ENCODE peak calls at places on chromosomes 2 and 18, in four cellular contexts. One of them, this sample, is unnamed.

GRCh38 chr2:227509086-227509485 is 37.1 kb downstream of the AGFG1 start:
- DNase-seq in HTR-8/SVneo: no peak
- DNase-seq in neural crest cell: no peak
- DNase-seq in iris pigment epithelial cell: no peak
- DNase-seq in this sample: no peak

GRCh38 chr2:238811293-238811692 is 36.6 kb upstream of the TWIST2 start:
- DNase-seq in HTR-8/SVneo: no peak
- DNase-seq in neural crest cell: no peak
- DNase-seq in iris pigment epithelial cell: no peak
- DNase-seq in this sample: no peak

GRCh38 chr2:109127556-109127955 is 1.4 kb upstream of the SH3RF3 start:
- DNase-seq in HTR-8/SVneo: no peak
- DNase-seq in neural crest cell: no peak
- DNase-seq in iris pigment epithelial cell: no peak
- DNase-seq in this sample: no peak

GRCh38 chr2:236979664-236980063 is 106.0 kb upstream of the COPS8 start:
- DNase-seq in HTR-8/SVneo: no peak
- DNase-seq in neural crest cell: no peak
- DNase-seq in iris pigment epithelial cell: no peak
- DNase-seq in this sample: no peak

GRCh38 chr2:181876614-181877063 is 14.9 kb upstream of the ITPRID2 start:
- DNase-seq in HTR-8/SVneo: peak
- DNase-seq in neural crest cell: no peak
- DNase-seq in iris pigment epithelial cell: peak
- DNase-seq in this sample: no peak

GRCh38 chr2:161085041-161085598 is 75.1 kb upstream of the TANK start:
- DNase-seq in HTR-8/SVneo: no peak
- DNase-seq in neural crest cell: no peak
- DNase-seq in iris pigment epithelial cell: no peak
- DNase-seq in this sample: no peak

GRCh38 chr2:95326433-95327140 is 29.4 kb downstream of the KCNIP3 start:
- DNase-seq in HTR-8/SVneo: no peak
- DNase-seq in neural crest cell: no peak
- DNase-seq in iris pigment epithelial cell: no peak
- DNase-seq in this sample: no peak

GRCh38 chr2:37871453-37872191 is 53.5 kb upstream of the RMDN2 start:
- DNase-seq in HTR-8/SVneo: no peak
- DNase-seq in neural crest cell: no peak
- DNase-seq in iris pigment epithelial cell: peak
- DNase-seq in this sample: no peak

GRCh38 chr18:398866-399637 is 101.4 kb downstream of the COLEC12 start:
- DNase-seq in HTR-8/SVneo: no peak
- DNase-seq in neural crest cell: no peak
- DNase-seq in iris pigment epithelial cell: no peak
- DNase-seq in this sample: no peak

GRCh38 chr2:233422649-233423435 is 68.5 kb downstream of the DGKD start:
- DNase-seq in HTR-8/SVneo: no peak
- DNase-seq in neural crest cell: no peak
- DNase-seq in iris pigment epithelial cell: no peak
- DNase-seq in this sample: no peak

GRCh38 chr2:240443891-240444301 is 8.4 kb downstream of the GPC1 start:
- DNase-seq in HTR-8/SVneo: no peak
- DNase-seq in neural crest cell: no peak
- DNase-seq in iris pigment epithelial cell: peak
- DNase-seq in this sample: no peak

GRCh38 chr2:237260032-237260431 is 153.9 kb downstream of the COL6A3 start:
- DNase-seq in HTR-8/SVneo: no peak
- DNase-seq in neural crest cell: no peak
- DNase-seq in iris pigment epithelial cell: no peak
- DNase-seq in this sample: no peak

GRCh38 chr2:67626656-67627055 is 229.5 kb downstream of the ETAA1 start:
- DNase-seq in HTR-8/SVneo: peak
- DNase-seq in neural crest cell: no peak
- DNase-seq in iris pigment epithelial cell: peak
- DNase-seq in this sample: no peak

GRCh38 chr2:8821276-8822217 is 15.9 kb downstream of the KIDINS220 start:
- DNase-seq in HTR-8/SVneo: no peak
- DNase-seq in neural crest cell: no peak
- DNase-seq in iris pigment epithelial cell: peak
- DNase-seq in this sample: no peak

GRCh38 chr2:664063-664462 is 13.1 kb downstream of the TMEM18 start:
- DNase-seq in HTR-8/SVneo: no peak
- DNase-seq in neural crest cell: no peak
- DNase-seq in iris pigment epithelial cell: no peak
- DNase-seq in this sample: no peak

GRCh38 chr2:29239209-29239960 is 124.2 kb downstream of the CLIP4 start:
- DNase-seq in HTR-8/SVneo: no peak
- DNase-seq in neural crest cell: no peak
- DNase-seq in iris pigment epithelial cell: no peak
- DNase-seq in this sample: peak

GRCh38 chr2:25215948-25216679 is 47.7 kb upstream of the POMC start:
- DNase-seq in HTR-8/SVneo: no peak
- DNase-seq in neural crest cell: peak
- DNase-seq in iris pigment epithelial cell: peak
- DNase-seq in this sample: peak

GRCh38 chr2:159044804-159045286 is 76.4 kb downstream of the TANC1 start:
- DNase-seq in HTR-8/SVneo: no peak
- DNase-seq in neural crest cell: no peak
- DNase-seq in iris pigment epithelial cell: no peak
- DNase-seq in this sample: no peak

GRCh38 chr18:3758531-3758930 is 308.6 kb downstream of the TGIF1 start:
- DNase-seq in HTR-8/SVneo: peak
- DNase-seq in neural crest cell: no peak
- DNase-seq in iris pigment epithelial cell: peak
- DNase-seq in this sample: no peak

GRCh38 chr2:233358864-233359386 is 4.6 kb downstream of the DGKD start:
- DNase-seq in HTR-8/SVneo: no peak
- DNase-seq in neural crest cell: no peak
- DNase-seq in iris pigment epithelial cell: no peak
- DNase-seq in this sample: no peak

GRCh38 chr2:65918760-65919187 is 486.4 kb upstream of the SPRED2 start:
- DNase-seq in HTR-8/SVneo: no peak
- DNase-seq in neural crest cell: no peak
- DNase-seq in iris pigment epithelial cell: no peak
- DNase-seq in this sample: no peak

GRCh38 chr2:71925268-71926097 is 222.2 kb downstream of the CYP26B1 start:
- DNase-seq in HTR-8/SVneo: peak
- DNase-seq in neural crest cell: no peak
- DNase-seq in iris pigment epithelial cell: peak
- DNase-seq in this sample: peak

GRCh38 chr2:237320801-237321563 is 93.0 kb downstream of the COL6A3 start:
- DNase-seq in HTR-8/SVneo: no peak
- DNase-seq in neural crest cell: no peak
- DNase-seq in iris pigment epithelial cell: no peak
- DNase-seq in this sample: peak

GRCh38 chr2:239465017-239466001 is 64.5 kb upstream of the HDAC4 start:
- DNase-seq in HTR-8/SVneo: peak
- DNase-seq in neural crest cell: no peak
- DNase-seq in iris pigment epithelial cell: no peak
- DNase-seq in this sample: peak

GRCh38 chr2:11375025-11375688 is 30.7 kb upstream of the ROCK2 start:
- DNase-seq in HTR-8/SVneo: no peak
- DNase-seq in neural crest cell: no peak
- DNase-seq in iris pigment epithelial cell: no peak
- DNase-seq in this sample: no peak

GRCh38 chr2:10466801-10467200 is 18.7 kb upstream of the ODC1 start:
- DNase-seq in HTR-8/SVneo: no peak
- DNase-seq in neural crest cell: no peak
- DNase-seq in iris pigment epithelial cell: no peak
- DNase-seq in this sample: peak

GRCh38 chr2:112627060-112628040 is 18.4 kb upstream of the SLC20A1 start:
- DNase-seq in HTR-8/SVneo: peak
- DNase-seq in neural crest cell: no peak
- DNase-seq in iris pigment epithelial cell: peak
- DNase-seq in this sample: peak

GRCh38 chr2:46538393-46538792 is 59.0 kb downstream of the TMEM247 start:
- DNase-seq in HTR-8/SVneo: no peak
- DNase-seq in neural crest cell: no peak
- DNase-seq in iris pigment epithelial cell: peak
- DNase-seq in this sample: no peak

GRCh38 chr2:173741715-173742114 is 223.5 kb downstream of the SP3 start:
- DNase-seq in HTR-8/SVneo: no peak
- DNase-seq in neural crest cell: no peak
- DNase-seq in iris pigment epithelial cell: no peak
- DNase-seq in this sample: no peak

This sample was measured in posterior vena cava.